ENCODE peak calls at places on chromosome 22, in four cellular contexts. Z is WTC11, Y is lower leg skin, S is RWPE1. W is an unnamed sample.

GRCh38 chr22:41857160-41857859 is 24.4 kb downstream of the SREBF2 start:
- DNase-seq in Z (peak; percentile 69), Y (no peak), S (peak; percentile 66), W (peak; percentile 33)

GRCh38 chr22:19663286-19663815 is 51.0 kb upstream of the SEPTIN5 start:
- DNase-seq in Y (peak; percentile 92), Z (no peak), S (no peak), W (no peak)

GRCh38 chr22:28148816-28149465 is 229.9 kb upstream of the PITPNB start:
- DNase-seq in Y (no peak), Z (no peak), S (no peak), W (no peak)

GRCh38 chr22:17083811-17084540 is 824 bp upstream of the IL17RA start:
- DNase-seq in S (no peak), Y (peak; percentile 85), Z (no peak), W (no peak)

GRCh38 chr22:20524004-20524481 is 16.6 kb downstream of the MED15 start:
- DNase-seq in Z (no peak), Y (no peak), S (no peak), W (no peak)

GRCh38 chr22:49236541-49237075 is 591.1 kb downstream of the BRD1 start:
- DNase-seq in S (no peak), Y (peak; percentile 54), Z (no peak), W (no peak)

GRCh38 chr22:20354238-20354975 is 34.5 kb upstream of the DGCR6L start:
- DNase-seq in S (no peak), Y (no peak), Z (no peak), W (no peak)

GRCh38 chr22:29483254-29483653 is 3.2 kb downstream of the NEFH start:
- DNase-seq in S (no peak), Y (peak; percentile 74), Z (no peak), W (no peak)

GRCh38 chr22:27192135-27192900 is 534.9 kb downstream of the MIAT start:
- DNase-seq in S (no peak), Z (no peak), Y (no peak), W (no peak)

GRCh38 chr22:22089459-22090308 is 107.1 kb upstream of the TOP3B start:
- DNase-seq in Y (no peak), S (no peak), Z (no peak), W (no peak)

GRCh38 chr22:28817919-28818859 is 17.8 kb upstream of the XBP1 start:
- DNase-seq in Y (no peak), S (no peak), Z (no peak), W (no peak)

GRCh38 chr22:25704701-25705100 is 37.3 kb upstream of the MYO18B start:
- DNase-seq in S (no peak), Y (no peak), Z (no peak), W (no peak)

GRCh38 chr22:24208012-24208749 is 26.9 kb downstream of the SUSD2 start:
- DNase-seq in Z (no peak), Y (peak; percentile 84), S (peak; percentile 79), W (no peak)

GRCh38 chr22:50314455-50315288 is 7.2 kb upstream of the PLXNB2 start:
- DNase-seq in Z (no peak), S (no peak), Y (no peak), W (no peak)

GRCh38 chr22:29260601-29261315 is 7.0 kb downstream of the RHBDD3 start:
- DNase-seq in S (no peak), Y (peak; percentile 78), Z (no peak), W (no peak)

GRCh38 chr22:47176573-47177333 is 414.3 kb downstream of the TBC1D22A start:
- DNase-seq in S (no peak), Y (peak; percentile 81), Z (no peak), W (no peak)

GRCh38 chr22:28882545-28882877 is 861 bp upstream of the ZNRF3 start:
- DNase-seq in S (no peak), Z (no peak), Y (no peak), W (no peak)

GRCh38 chr22:17945851-17946690 is 78.3 kb downstream of the MICAL3 start:
- DNase-seq in S (no peak), Y (no peak), Z (no peak), W (no peak)

GRCh38 chr22:36375071-36375980 is 12.4 kb downstream of the MYH9 start:
- DNase-seq in Z (no peak), Y (no peak), S (no peak), W (no peak)

GRCh38 chr22:41380993-41381328 is 781 bp upstream of the TEF start:
- DNase-seq in S (peak; percentile 55), Z (no peak), Y (no peak), W (no peak)

GRCh38 chr22:42644422-42645340 is 4.3 kb upstream of the ATP5MGL start:
- DNase-seq in Y (no peak), Z (no peak), S (no peak), W (no peak)

GRCh38 chr22:42353883-42354727 is 78.1 kb downstream of the NFAM1 start:
- DNase-seq in Z (peak; percentile 56), S (no peak), Y (no peak), W (no peak)

GRCh38 chr22:22755778-22756100 is 111.3 kb downstream of the GGTLC2 start:
- DNase-seq in Z (no peak), Y (peak; percentile 34), S (no peak), W (no peak)

GRCh38 chr22:33538277-33538885 is 381.9 kb downstream of the LARGE1 start:
- DNase-seq in S (no peak), Y (no peak), Z (no peak), W (no peak)

GRCh38 chr22:22565991-22566390 is 6.9 kb upstream of the PRAME start:
- DNase-seq in Y (peak; percentile 17), Z (no peak), S (peak; percentile 17), W (no peak)

GRCh38 chr22:34072585-34072984 is 152.3 kb upstream of the LARGE1 start:
- DNase-seq in Z (no peak), S (no peak), Y (no peak), W (no peak)

GRCh38 chr22:49048591-49048990 is 779.1 kb downstream of the BRD1 start:
- DNase-seq in Z (no peak), Y (no peak), S (no peak), W (no peak)

GRCh38 chr22:28951969-28952521 is 68.7 kb downstream of the ZNRF3 start:
- DNase-seq in Z (peak; percentile 30), S (no peak), Y (peak; percentile 25), W (no peak)

GRCh38 chr22:32528984-32529982 is 54.7 kb downstream of the FBXO7 start:
- DNase-seq in Z (peak; percentile 88), S (peak; percentile 76), Y (peak; percentile 97), W (peak; percentile 84)

GRCh38 chr22:25419247-25420113 is 145.0 kb upstream of the GRK3 start:
- DNase-seq in S (no peak), Z (no peak), Y (no peak), W (no peak)

GRCh38 chr22:24094966-24095365 is 83.9 kb downstream of the CABIN1 start:
- DNase-seq in S (no peak), Z (no peak), Y (peak; percentile 65), W (no peak)

GRCh38 chr22:42442746-42443145 is 10.5 kb upstream of the NFAM1 start:
- DNase-seq in Z (no peak), S (no peak), Y (no peak), W (no peak)

GRCh38 chr22:39443416-39443815 is 13.4 kb upstream of the MGAT3 start:
- DNase-seq in Y (no peak), S (no peak), Z (no peak), W (no peak)

GRCh38 chr22:35684270-35684700 is 33.4 kb upstream of the APOL5 start:
- DNase-seq in Z (peak; percentile 39), Y (no peak), S (no peak), W (no peak)

GRCh38 chr22:30559889-30560288 is 13.3 kb upstream of the SEC14L6 start:
- DNase-seq in Z (no peak), S (no peak), Y (no peak), W (no peak)

GRCh38 chr22:30553971-30554370 is 7.4 kb upstream of the SEC14L6 start:
- DNase-seq in S (no peak), Z (no peak), Y (no peak), W (no peak)

GRCh38 chr22:30555282-30556210 is 9.0 kb upstream of the SEC14L6 start:
- DNase-seq in S (no peak), Y (no peak), Z (peak; percentile 52), W (no peak)

GRCh38 chr22:30557243-30557642 is 10.7 kb upstream of the SEC14L6 start:
- DNase-seq in S (no peak), Z (peak; percentile 42), Y (no peak), W (no peak)

DNA sequence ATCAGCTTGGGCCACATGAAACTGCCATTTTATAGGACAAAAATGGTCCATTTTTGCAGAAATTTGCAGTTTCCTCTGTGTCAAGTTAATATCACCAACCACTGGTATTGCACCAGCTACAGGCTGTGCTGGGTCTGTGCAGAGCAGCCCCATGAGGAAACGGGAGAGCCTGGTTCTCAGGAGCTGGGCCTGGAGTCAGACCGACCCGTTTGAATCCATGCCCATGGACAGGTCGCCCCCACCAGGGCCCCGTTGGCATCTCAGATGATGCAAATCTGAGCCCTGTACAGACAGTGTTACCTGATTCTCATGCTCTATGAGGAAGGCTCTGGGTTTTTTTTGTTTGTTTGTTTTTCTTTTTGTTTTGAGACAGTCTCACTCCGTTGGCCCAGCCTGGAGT is 9.8 kb upstream of the SEC14L6 start:
- DNase-seq in S (no peak), Y (no peak), Z (no peak), W (no peak)
- TF ChIP-seq CTCF in S (no peak), Y (no peak), Z (no peak), W (no peak)

GRCh38 chr22:45999379-45999971 is 22.5 kb upstream of the WNT7B start:
- DNase-seq in Z (no peak), Y (no peak), S (no peak), W (no peak)

GRCh38 chr22:46002757-46003270 is 25.9 kb upstream of the WNT7B start:
- DNase-seq in Z (no peak), S (no peak), Y (no peak), W (no peak)

GRCh38 chr22:46000081-46001027 is 23.4 kb upstream of the WNT7B start:
- DNase-seq in Y (no peak), Z (no peak), S (no peak), W (no peak)

GRCh38 chr22:46001426-46002106 is 24.6 kb upstream of the WNT7B start:
- DNase-seq in Z (no peak), S (no peak), Y (no peak), W (no peak)

DNA sequence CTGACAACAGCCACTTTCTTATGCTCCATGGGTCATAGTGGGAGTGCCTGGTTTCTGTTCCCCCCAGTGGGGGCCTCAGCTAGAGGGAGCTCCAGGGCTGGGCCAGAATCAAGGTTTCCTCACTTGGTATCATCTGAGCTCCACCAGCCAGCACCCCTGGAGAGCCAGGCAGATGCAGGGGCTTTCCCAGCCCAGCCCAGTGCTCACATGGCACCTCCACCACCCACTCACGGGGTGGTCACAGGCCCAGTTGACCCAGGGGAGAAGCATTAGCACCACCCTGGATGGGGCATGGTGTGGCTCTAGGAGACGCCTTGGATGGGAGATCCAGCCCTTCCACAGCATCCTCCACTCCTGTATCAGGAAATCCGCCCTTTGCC is 24.1 kb upstream of the WNT7B start:
- DNase-seq in Y (no peak), Z (no peak), S (no peak), W (no peak)
- TF ChIP-seq CTCF in Y (no peak), Z (no peak), S (no peak), W (no peak)

DNA sequence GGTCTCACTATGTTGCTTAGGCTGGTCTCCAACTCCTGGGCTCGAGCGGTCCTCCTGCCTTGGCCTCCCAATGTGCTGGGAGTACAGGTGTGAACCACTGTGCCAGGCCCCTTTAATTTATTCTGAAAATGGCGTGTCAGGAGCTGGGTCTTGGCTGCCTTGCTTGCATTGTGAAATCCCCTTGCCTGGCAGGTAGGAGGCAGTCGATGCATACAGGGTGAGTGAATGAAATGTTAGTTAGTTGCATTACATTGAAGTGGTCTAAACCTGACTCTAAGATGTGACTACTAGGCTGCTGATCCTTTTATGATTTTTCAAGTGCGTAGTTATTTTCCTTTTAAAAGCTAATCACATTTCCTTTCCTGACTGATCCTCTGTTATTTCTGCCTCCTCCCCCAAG is 42.9 kb downstream of the PARVB start:
- DNase-seq in S (no peak), Y (no peak), Z (no peak), W (no peak)
- TF ChIP-seq CTCF in S (no peak), Y (no peak), Z (no peak), W (no peak)

GRCh38 chr22:38305481-38306448 is 11.5 kb downstream of the CSNK1E start:
- DNase-seq in S (no peak), Z (peak; percentile 75), Y (no peak), W (no peak)
- TF ChIP-seq CTCF in S (no peak), Z (no peak), Y (no peak), W (no peak)